ENCODE peak calls at places on chromosomes 2 and 18, in ten cellular contexts. J is lower lobe of right lung; Y is prostate gland; Q is AG10803; K is astrocyte of the spinal cord; R is choroid plexus epithelial cell; H is CD4-positive, alpha-beta T cell; G is HepG2; C is IMR-90; S is fibroblast of pulmonary artery. F is an unnamed sample.

GRCh38 chr2:217610411-217610814 is 392.4 kb downstream of the TNS1 start:
- DNase-seq in J (no peak), Y (no peak), H (peak; percentile 19), G (no peak), K (no peak), Q (no peak), R (no peak), C (no peak), S (no peak), F (no peak)

GRCh38 chr18:26059357-26059756 is 31.1 kb downstream of the SS18 start:
- DNase-seq in G (no peak), K (no peak), S (no peak), C (no peak), Y (no peak), R (no peak), Q (no peak), H (no peak), J (no peak), F (no peak)

GRCh38 chr2:235011929-235012631 is 60.3 kb downstream of the SH3BP4 start:
- DNase-seq in K (no peak), R (no peak), H (no peak), G (no peak), Q (no peak), C (no peak), J (no peak), Y (no peak), S (no peak), F (no peak)

GRCh38 chr18:9831723-9832199 is 54.0 kb upstream of the TXNDC2 start:
- DNase-seq in Y (peak; percentile 1), Q (no peak), S (no peak), C (no peak), J (no peak), R (no peak), K (no peak), G (no peak), H (no peak), F (no peak)

GRCh38 chr2:73089270-73090030 is 17.9 kb upstream of the SFXN5 start:
- DNase-seq in Y (no peak), J (peak; percentile 67), K (peak; percentile 98), G (peak; percentile 70), S (peak; percentile 98), C (peak; percentile 100), R (peak; percentile 99), H (no peak), Q (peak; percentile 99), F (no peak)

GRCh38 chr18:21134895-21135294 is 23.3 kb upstream of the ROCK1 start:
- DNase-seq in G (no peak), J (no peak), H (peak; percentile 3), C (peak; percentile 7), R (peak; percentile 49), Y (no peak), S (peak; percentile 56), K (no peak), Q (peak; percentile 53), F (no peak)

GRCh38 chr2:106866636-106867035 is 19.3 kb downstream of the ST6GAL2 start:
- DNase-seq in Q (peak; percentile 28), G (no peak), J (no peak), Y (no peak), R (peak; percentile 60), C (no peak), H (no peak), S (peak; percentile 26), K (no peak), F (no peak)

GRCh38 chr2:240391111-240392051 is 44.1 kb upstream of the GPC1 start:
- DNase-seq in C (no peak), S (no peak), Y (no peak), R (no peak), G (no peak), Q (no peak), K (no peak), H (no peak), J (peak; percentile 31), F (peak; percentile 33)

GRCh38 chr18:12855886-12856285 is 28.2 kb downstream of the PTPN2 start:
- DNase-seq in G (no peak), R (no peak), K (no peak), J (no peak), Q (no peak), Y (no peak), H (no peak), C (no peak), S (no peak), F (no peak)

GRCh38 chr18:676069-676468 is 18.6 kb downstream of the TYMS start:
- DNase-seq in H (no peak), Y (no peak), J (no peak), C (no peak), Q (no peak), R (no peak), K (no peak), S (no peak), G (no peak), F (no peak)

GRCh38 chr2:20012282-20013060 is at the start of gene MATN3:
- DNase-seq in Y (no peak), Q (peak; percentile 53), G (peak; percentile 68), K (peak; percentile 35), C (no peak), S (peak; percentile 38), J (peak; percentile 71), H (no peak), R (peak; percentile 62), F (no peak)

GRCh38 chr2:169983506-169983905 is 156.3 kb downstream of the UBR3 start:
- DNase-seq in K (no peak), Q (peak; percentile 27), J (no peak), R (peak; percentile 47), S (peak; percentile 26), C (no peak), G (no peak), H (no peak), Y (no peak), F (no peak)
- TF ChIP-seq CTCF in K (peak; percentile 15), Q (peak; percentile 47), J (no peak), R (peak; percentile 43), S (peak; percentile 16), C (no peak), G (no peak), H (no peak), Y (no peak), F (no peak)

GRCh38 chr18:55779711-55780590 is 192.0 kb upstream of the TCF4 start:
- DNase-seq in K (peak; percentile 19), C (peak; percentile 30), Q (peak; percentile 40), Y (peak; percentile 6), H (no peak), G (no peak), S (peak; percentile 54), R (peak; percentile 26), J (peak; percentile 49), F (no peak)

GRCh38 chr18:55778731-55779460 is 190.9 kb upstream of the TCF4 start:
- DNase-seq in S (peak; percentile 38), H (no peak), K (no peak), C (no peak), G (no peak), J (no peak), R (no peak), Q (peak; percentile 50), Y (no peak), F (no peak)

GRCh38 chr18:55779461-55779710 is 191.4 kb upstream of the TCF4 start:
- DNase-seq in C (no peak), R (no peak), Q (peak; percentile 50), K (no peak), S (peak; percentile 26), J (peak; percentile 46), H (no peak), Y (peak; percentile 7), G (no peak), F (no peak)

GRCh38 chr18:55781481-55781957 is 193.5 kb upstream of the TCF4 start:
- DNase-seq in S (peak; percentile 91), C (peak; percentile 77), H (no peak), Y (peak; percentile 12), Q (peak; percentile 84), K (peak; percentile 80), G (no peak), J (no peak), R (peak; percentile 88), F (no peak)

GRCh38 chr18:55780591-55781071 is 192.6 kb upstream of the TCF4 start:
- DNase-seq in C (peak; percentile 48), S (peak; percentile 60), K (peak; percentile 39), Q (peak; percentile 69), R (peak; percentile 17), J (no peak), H (no peak), Y (no peak), G (no peak), F (no peak)
- TF ChIP-seq CTCF in C (no peak), S (no peak), K (no peak), Q (no peak), R (no peak), J (no peak), H (no peak), Y (no peak), G (no peak), F (no peak)

DNA sequence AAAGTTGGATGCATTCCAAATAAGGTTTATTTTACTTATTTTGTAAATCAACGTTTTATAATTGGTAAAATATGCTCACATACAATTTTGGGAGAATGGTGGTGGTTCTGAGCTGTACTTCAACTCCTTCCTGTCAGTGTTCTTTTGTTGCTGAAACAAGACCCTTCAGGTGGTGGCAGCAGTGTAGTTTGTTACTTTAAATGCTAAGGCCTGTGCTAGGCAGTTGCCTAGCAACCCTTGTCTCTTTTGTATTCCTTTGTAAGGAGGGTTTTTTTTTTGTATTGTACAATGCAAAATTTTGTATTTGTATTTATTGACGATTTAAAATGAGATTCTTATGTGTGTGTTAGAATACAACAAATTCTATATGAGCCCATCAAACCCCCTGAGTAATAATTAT is 166.0 kb upstream of the FAM98A start:
- DNase-seq in C (no peak), Q (no peak), S (no peak), Y (peak; percentile 16), K (no peak), H (no peak), R (no peak), J (no peak), G (no peak), F (no peak)
- TF ChIP-seq CTCF in C (no peak), Q (no peak), S (no peak), Y (no peak), K (no peak), H (no peak), R (no peak), J (no peak), G (no peak), F (no peak)

DNA sequence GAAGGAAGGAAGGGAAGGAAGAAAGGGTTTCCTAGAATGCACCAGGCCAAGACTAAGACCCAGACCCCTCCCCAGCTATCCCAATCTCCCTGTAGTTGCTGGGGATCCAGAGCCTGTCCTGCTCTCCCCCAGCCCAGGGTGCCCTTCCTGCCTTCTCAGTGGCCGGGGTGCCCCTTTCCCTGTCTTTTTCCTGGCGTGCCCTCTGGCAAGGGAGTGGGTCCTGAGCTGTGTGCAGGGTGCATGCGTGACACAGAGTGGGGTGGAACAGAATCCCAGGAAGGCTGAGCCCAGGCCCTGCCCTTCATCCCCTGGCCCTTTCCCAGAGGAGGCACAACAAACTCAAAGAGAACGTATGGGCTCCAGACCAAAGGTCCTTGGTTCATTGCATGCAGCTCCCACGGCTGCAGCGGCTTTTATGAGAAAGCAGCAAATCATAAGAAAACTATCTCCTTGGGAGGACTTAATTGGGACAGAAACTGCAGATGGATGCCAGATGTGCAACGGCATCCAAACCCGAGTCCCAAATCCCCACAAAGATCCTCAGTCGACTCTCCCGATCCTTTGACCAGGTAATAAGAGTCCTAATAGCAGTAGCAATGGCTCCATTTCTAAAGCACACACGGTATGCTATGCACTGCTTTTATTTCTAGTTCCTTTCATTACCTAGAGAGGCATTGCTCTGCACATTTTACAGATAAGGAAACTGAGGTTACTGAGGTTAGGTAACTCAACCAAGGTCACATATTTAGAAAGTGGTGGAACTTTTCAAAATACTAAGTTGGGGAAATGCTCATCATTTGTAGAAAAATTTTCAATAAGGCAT is 12.7 kb upstream of the ARID5A start:
- DNase-seq in G (no peak), Y (no peak), J (no peak), S (no peak), C (peak; percentile 24), R (peak; percentile 22), K (no peak), H (no peak), Q (peak; percentile 96), F (no peak)
- TF ChIP-seq CTCF in G (no peak), Y (no peak), J (no peak), S (no peak), C (no peak), R (no peak), K (no peak), H (no peak), Q (no peak), F (no peak)